ENCODE peak calls at places on chromosome X, in six cellular contexts. One of them, this sample, is unnamed. For H3K27me3, the result is how much of the 10 kb centered on the place peaks cover.

GRCh38 chrX:115895678-115896329 is 274.7 kb upstream of the AGTR2 start:
- DNase-seq in breast epithelium: no peak
- DNase-seq in uterus: no peak
- DNase-seq in psoas muscle: peak
- DNase-seq in CD4-positive, alpha-beta T cell: no peak
- DNase-seq in fibroblast of lung: no peak
- DNase-seq in this sample: no peak

GRCh38 chrX:47502591-47503222 is 19.7 kb upstream of the ZNF41 start:
- DNase-seq in breast epithelium: no peak
- DNase-seq in uterus: no peak
- DNase-seq in psoas muscle: no peak
- DNase-seq in CD4-positive, alpha-beta T cell: no peak
- DNase-seq in fibroblast of lung: peak
- DNase-seq in this sample: peak

GRCh38 chrX:3141031-3141430 is 99.8 kb downstream of the ARSF start:
- DNase-seq in breast epithelium: no peak
- DNase-seq in uterus: no peak
- DNase-seq in psoas muscle: no peak
- DNase-seq in CD4-positive, alpha-beta T cell: no peak
- DNase-seq in fibroblast of lung: peak
- DNase-seq in this sample: no peak

GRCh38 chrX:151698485-151698884 is 3.2 kb downstream of the PRRG3 start:
- DNase-seq in breast epithelium: no peak
- DNase-seq in uterus: no peak
- DNase-seq in psoas muscle: no peak
- DNase-seq in CD4-positive, alpha-beta T cell: no peak
- DNase-seq in fibroblast of lung: no peak
- DNase-seq in this sample: no peak

GRCh38 chrX:15310117-15310516 is 5.3 kb downstream of the ASB11 start:
- DNase-seq in breast epithelium: no peak
- DNase-seq in uterus: no peak
- DNase-seq in psoas muscle: no peak
- DNase-seq in CD4-positive, alpha-beta T cell: no peak
- DNase-seq in fibroblast of lung: peak
- DNase-seq in this sample: no peak

GRCh38 chrX:106959897-106960296 is 39.7 kb downstream of the CLDN2 start:
- DNase-seq in breast epithelium: no peak
- DNase-seq in uterus: no peak
- DNase-seq in psoas muscle: no peak
- DNase-seq in CD4-positive, alpha-beta T cell: no peak
- DNase-seq in fibroblast of lung: peak
- DNase-seq in this sample: peak

GRCh38 chrX:78314561-78314960 is 12.8 kb downstream of the CYSLTR1 start:
- DNase-seq in breast epithelium: no peak
- DNase-seq in uterus: no peak
- DNase-seq in psoas muscle: no peak
- DNase-seq in CD4-positive, alpha-beta T cell: no peak
- DNase-seq in fibroblast of lung: no peak
- DNase-seq in this sample: no peak

GRCh38 chrX:1909419-1910206 is 294.8 kb downstream of the ASMT start:
- DNase-seq in breast epithelium: no peak
- DNase-seq in uterus: no peak
- DNase-seq in psoas muscle: no peak
- DNase-seq in CD4-positive, alpha-beta T cell: no peak
- DNase-seq in fibroblast of lung: no peak
- DNase-seq in this sample: no peak

GRCh38 chrX:45851434-45851991 is 650.8 kb upstream of the DIPK2B start:
- DNase-seq in breast epithelium: no peak
- DNase-seq in uterus: peak
- DNase-seq in psoas muscle: peak
- DNase-seq in CD4-positive, alpha-beta T cell: peak
- DNase-seq in fibroblast of lung: no peak
- DNase-seq in this sample: peak

GRCh38 chrX:130523460-130524394 is 121.9 kb downstream of the RBMX2 start:
- DNase-seq in breast epithelium: no peak
- DNase-seq in uterus: peak
- DNase-seq in psoas muscle: peak
- DNase-seq in CD4-positive, alpha-beta T cell: no peak
- DNase-seq in fibroblast of lung: peak
- DNase-seq in this sample: peak

GRCh38 chrX:259692-260355 is 21.4 kb upstream of the PLCXD1 start:
- DNase-seq in breast epithelium: no peak
- DNase-seq in uterus: no peak
- DNase-seq in psoas muscle: peak
- DNase-seq in CD4-positive, alpha-beta T cell: no peak
- DNase-seq in fibroblast of lung: no peak
- DNase-seq in this sample: peak

GRCh38 chrX:111483140-111483539 is 28.3 kb upstream of the SERTM2 start:
- DNase-seq in breast epithelium: no peak
- DNase-seq in uterus: no peak
- DNase-seq in psoas muscle: no peak
- DNase-seq in CD4-positive, alpha-beta T cell: no peak
- DNase-seq in fibroblast of lung: no peak
- DNase-seq in this sample: no peak

GRCh38 chrX:123173833-123174232 is 10.2 kb upstream of the GRIA3 start:
- DNase-seq in breast epithelium: no peak
- DNase-seq in uterus: no peak
- DNase-seq in psoas muscle: no peak
- DNase-seq in CD4-positive, alpha-beta T cell: no peak
- DNase-seq in fibroblast of lung: peak
- DNase-seq in this sample: no peak

GRCh38 chrX:77788050-77788449 is 2.0 kb upstream of the ATRX start:
- DNase-seq in breast epithelium: no peak
- DNase-seq in uterus: no peak
- DNase-seq in psoas muscle: no peak
- DNase-seq in CD4-positive, alpha-beta T cell: no peak
- DNase-seq in fibroblast of lung: peak
- DNase-seq in this sample: no peak

GRCh38 chrX:54248309-54248708 is 65.3 kb upstream of the FAM120C start:
- DNase-seq in breast epithelium: no peak
- DNase-seq in uterus: no peak
- DNase-seq in psoas muscle: no peak
- DNase-seq in CD4-positive, alpha-beta T cell: no peak
- DNase-seq in fibroblast of lung: peak
- DNase-seq in this sample: no peak

GRCh38 chrX:147533426-147533825 is 378.3 kb upstream of the FMR1 start:
- DNase-seq in breast epithelium: no peak
- DNase-seq in uterus: no peak
- DNase-seq in psoas muscle: no peak
- DNase-seq in CD4-positive, alpha-beta T cell: no peak
- DNase-seq in fibroblast of lung: no peak
- DNase-seq in this sample: no peak

GRCh38 chrX:145190801-145191389 is 56.4 kb upstream of the SPANXN1 start:
- DNase-seq in breast epithelium: no peak
- DNase-seq in uterus: no peak
- DNase-seq in psoas muscle: no peak
- DNase-seq in CD4-positive, alpha-beta T cell: no peak
- DNase-seq in fibroblast of lung: peak
- DNase-seq in this sample: no peak

GRCh38 chrX:6990552-6991193 is 156.8 kb upstream of the STS start:
- DNase-seq in breast epithelium: no peak
- DNase-seq in uterus: no peak
- DNase-seq in psoas muscle: no peak
- DNase-seq in CD4-positive, alpha-beta T cell: no peak
- DNase-seq in fibroblast of lung: no peak
- DNase-seq in this sample: no peak

GRCh38 chrX:19682712-19683331 is 167.5 kb upstream of the MAP3K15 start:
- DNase-seq in breast epithelium: no peak
- DNase-seq in uterus: peak
- DNase-seq in psoas muscle: peak
- DNase-seq in CD4-positive, alpha-beta T cell: peak
- DNase-seq in fibroblast of lung: peak
- DNase-seq in this sample: peak

GRCh38 chrX:40508560-40508959 is 72.2 kb upstream of the ATP6AP2 start:
- DNase-seq in breast epithelium: no peak
- DNase-seq in uterus: no peak
- DNase-seq in psoas muscle: no peak
- DNase-seq in CD4-positive, alpha-beta T cell: no peak
- DNase-seq in fibroblast of lung: no peak
- DNase-seq in this sample: no peak

GRCh38 chrX:141176586-141177451 is at the start of gene LDOC1:
- DNase-seq in breast epithelium: peak
- DNase-seq in uterus: peak
- DNase-seq in psoas muscle: peak
- DNase-seq in CD4-positive, alpha-beta T cell: peak
- DNase-seq in fibroblast of lung: peak
- DNase-seq in this sample: peak

GRCh38 chrX:15564981-15565579 is 35.7 kb downstream of the ACE2 start:
- DNase-seq in breast epithelium: peak
- DNase-seq in uterus: peak
- DNase-seq in psoas muscle: peak
- DNase-seq in CD4-positive, alpha-beta T cell: no peak
- DNase-seq in fibroblast of lung: peak
- DNase-seq in this sample: peak

GRCh38 chrX:9291666-9292065 is 173.2 kb upstream of the TBL1X start:
- DNase-seq in breast epithelium: no peak
- DNase-seq in uterus: no peak
- DNase-seq in psoas muscle: no peak
- DNase-seq in CD4-positive, alpha-beta T cell: no peak
- DNase-seq in fibroblast of lung: no peak
- DNase-seq in this sample: peak

GRCh38 chrX:40057405-40057804 is 40.4 kb downstream of the BCOR start:
- DNase-seq in breast epithelium: no peak
- DNase-seq in uterus: no peak
- DNase-seq in psoas muscle: no peak
- DNase-seq in CD4-positive, alpha-beta T cell: no peak
- DNase-seq in fibroblast of lung: no peak
- DNase-seq in this sample: no peak

DNA sequence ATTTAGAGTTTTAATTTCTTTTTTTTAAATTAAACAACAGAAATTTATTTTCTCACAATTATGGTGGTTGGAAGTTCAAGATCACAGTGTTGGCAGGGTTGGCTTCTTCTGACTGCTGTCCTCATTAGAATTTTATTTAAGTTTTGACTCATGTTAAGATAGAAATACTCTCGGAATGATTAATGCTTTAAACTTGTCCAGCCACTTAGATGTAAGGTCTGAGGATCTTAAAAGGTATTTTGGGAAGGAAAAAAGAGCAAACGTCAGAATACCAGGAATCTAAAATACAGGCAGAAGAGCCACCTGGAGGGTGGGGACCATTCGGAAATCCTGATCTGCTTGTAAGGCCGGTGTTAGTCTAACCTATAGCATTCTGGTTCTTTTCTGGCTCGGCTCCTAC is 423.0 kb upstream of the MAGEB2 start:
- DNase-seq in breast epithelium: no peak
- DNase-seq in uterus: no peak
- DNase-seq in psoas muscle: no peak
- DNase-seq in CD4-positive, alpha-beta T cell: no peak
- DNase-seq in fibroblast of lung: no peak
- DNase-seq in this sample: no peak
- H3K27me3 ChIP-seq in breast epithelium: under half
- H3K27me3 ChIP-seq in uterus: under half
- H3K27me3 ChIP-seq in psoas muscle: under half
- H3K27me3 ChIP-seq in CD4-positive, alpha-beta T cell: under half
- H3K27me3 ChIP-seq in fibroblast of lung: under half
- H3K27me3 ChIP-seq in this sample: under half

GRCh38 chrX:134821370-134821769 is 163.1 kb upstream of the PLAC1 start:
- DNase-seq in breast epithelium: no peak
- DNase-seq in uterus: peak
- DNase-seq in psoas muscle: no peak
- DNase-seq in CD4-positive, alpha-beta T cell: no peak
- DNase-seq in fibroblast of lung: peak
- DNase-seq in this sample: peak

DNA sequence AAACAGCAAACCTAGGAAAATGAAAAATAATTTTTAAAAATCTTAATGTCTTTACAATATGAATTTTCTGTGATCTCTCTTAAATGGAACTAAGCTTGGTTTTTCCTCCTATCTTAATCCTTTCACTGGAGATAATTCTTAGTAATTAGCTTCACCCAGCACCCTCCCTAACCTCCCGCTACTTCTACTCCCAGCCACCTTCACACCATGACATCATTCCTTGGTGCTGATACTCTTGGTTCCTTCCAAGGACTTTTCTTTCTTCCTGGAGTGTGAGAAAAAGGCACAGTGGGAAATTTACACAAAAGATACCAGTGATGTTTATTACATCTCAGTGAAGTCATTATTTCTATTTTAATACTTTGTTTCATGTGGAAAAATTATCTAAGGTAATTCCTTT is 163.6 kb upstream of the PLAC1 start:
- DNase-seq in breast epithelium: no peak
- DNase-seq in uterus: no peak
- DNase-seq in psoas muscle: no peak
- DNase-seq in CD4-positive, alpha-beta T cell: no peak
- DNase-seq in fibroblast of lung: no peak
- DNase-seq in this sample: no peak
- H3K27me3 ChIP-seq in breast epithelium: under half
- H3K27me3 ChIP-seq in uterus: under half
- H3K27me3 ChIP-seq in psoas muscle: under half
- H3K27me3 ChIP-seq in CD4-positive, alpha-beta T cell: under half
- H3K27me3 ChIP-seq in fibroblast of lung: under half
- H3K27me3 ChIP-seq in this sample: under half

GRCh38 chrX:154908821-154909220 is 22.7 kb downstream of the F8A1 start:
- DNase-seq in breast epithelium: no peak
- DNase-seq in uterus: no peak
- DNase-seq in psoas muscle: no peak
- DNase-seq in CD4-positive, alpha-beta T cell: no peak
- DNase-seq in fibroblast of lung: no peak
- DNase-seq in this sample: no peak
- H3K27me3 ChIP-seq in breast epithelium: under half
- H3K27me3 ChIP-seq in uterus: under half
- H3K27me3 ChIP-seq in psoas muscle: under half
- H3K27me3 ChIP-seq in CD4-positive, alpha-beta T cell: under half
- H3K27me3 ChIP-seq in fibroblast of lung: under half
- H3K27me3 ChIP-seq in this sample: under half

GRCh38 chrX:72317139-72317538 is 11.4 kb upstream of the CITED1 start:
- DNase-seq in breast epithelium: no peak
- DNase-seq in uterus: no peak
- DNase-seq in psoas muscle: no peak
- DNase-seq in CD4-positive, alpha-beta T cell: no peak
- DNase-seq in fibroblast of lung: no peak
- DNase-seq in this sample: no peak

GRCh38 chrX:72313757-72314156 is 8.0 kb upstream of the CITED1 start:
- DNase-seq in breast epithelium: no peak
- DNase-seq in uterus: no peak
- DNase-seq in psoas muscle: no peak
- DNase-seq in CD4-positive, alpha-beta T cell: no peak
- DNase-seq in fibroblast of lung: no peak
- DNase-seq in this sample: no peak

GRCh38 chrX:72316408-72317079 is 10.8 kb upstream of the CITED1 start:
- DNase-seq in breast epithelium: no peak
- DNase-seq in uterus: no peak
- DNase-seq in psoas muscle: no peak
- DNase-seq in CD4-positive, alpha-beta T cell: no peak
- DNase-seq in fibroblast of lung: no peak
- DNase-seq in this sample: no peak

GRCh38 chrX:72314242-72314641 is 8.5 kb upstream of the CITED1 start:
- DNase-seq in breast epithelium: no peak
- DNase-seq in uterus: no peak
- DNase-seq in psoas muscle: no peak
- DNase-seq in CD4-positive, alpha-beta T cell: no peak
- DNase-seq in fibroblast of lung: no peak
- DNase-seq in this sample: no peak

DNA sequence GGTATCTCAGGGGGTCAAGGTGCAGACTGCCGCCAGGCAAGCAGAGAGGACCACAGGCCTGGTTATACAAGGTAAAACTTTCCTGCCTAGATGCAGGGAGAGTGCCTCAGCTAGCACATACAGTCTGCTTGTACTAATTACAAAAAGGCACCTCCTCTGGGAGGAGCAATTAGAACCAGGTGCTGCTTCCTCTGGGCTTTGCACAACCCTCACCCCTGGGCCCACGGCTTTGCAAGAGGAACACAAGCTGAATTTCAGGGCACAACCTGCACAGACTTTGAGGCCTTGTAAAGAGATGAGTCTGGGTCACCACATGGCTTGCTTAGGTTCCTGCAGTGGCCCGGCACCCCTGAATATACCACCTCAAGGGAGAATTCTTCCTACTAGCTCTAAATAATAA is 9.2 kb upstream of the CITED1 start:
- DNase-seq in breast epithelium: no peak
- DNase-seq in uterus: no peak
- DNase-seq in psoas muscle: no peak
- DNase-seq in CD4-positive, alpha-beta T cell: no peak
- DNase-seq in fibroblast of lung: no peak
- DNase-seq in this sample: no peak
- H3K27me3 ChIP-seq in breast epithelium: half or more
- H3K27me3 ChIP-seq in uterus: under half
- H3K27me3 ChIP-seq in psoas muscle: under half
- H3K27me3 ChIP-seq in CD4-positive, alpha-beta T cell: under half
- H3K27me3 ChIP-seq in fibroblast of lung: under half
- H3K27me3 ChIP-seq in this sample: under half